ENCODE peak calls at places on chromosomes 2 and 18, in seven cellular contexts. J, B, M, A, G, K and H are unnamed samples.

GRCh38 chr2:134282638-134283400 is 28.9 kb downstream of the MGAT5 start:
- DNase-seq in A (no peak), G (no peak), M (no peak), J (no peak), B (no peak), K (no peak), H (no peak)

GRCh38 chr2:96142217-96143113 is 2.8 kb downstream of the DUSP2 start:
- DNase-seq in A (no peak), M (no peak), B (no peak), G (peak), K (no peak), J (no peak), H (no peak)

GRCh38 chr2:187174582-187174981 is 273.5 kb downstream of the CALCRL start:
- DNase-seq in K (no peak), G (no peak), J (peak), M (no peak), A (no peak), B (no peak), H (no peak)

GRCh38 chr2:150234787-150235512 is 252.5 kb downstream of the RND3 start:
- DNase-seq in G (no peak), K (no peak), A (peak), J (peak), M (peak), B (peak), H (peak)

GRCh38 chr2:239532859-239533258 is 132.0 kb upstream of the HDAC4 start:
- DNase-seq in G (no peak), J (no peak), K (no peak), M (peak), A (no peak), B (no peak), H (no peak)

GRCh38 chr18:9413586-9413985 is 61.7 kb upstream of the RALBP1 start:
- DNase-seq in B (peak), G (no peak), K (no peak), J (peak), M (peak), A (no peak), H (peak)

GRCh38 chr2:177667626-177668025 is 275.1 kb downstream of the AGPS start:
- DNase-seq in M (peak), B (peak), A (no peak), K (no peak), G (no peak), J (peak), H (peak)

GRCh38 chr2:11703700-11704099 is 33.7 kb upstream of the NTSR2 start:
- DNase-seq in J (peak), B (peak), K (no peak), G (no peak), M (no peak), A (peak), H (peak)

GRCh38 chr2:12416600-12416999 is 300.1 kb upstream of the TRIB2 start:
- DNase-seq in B (peak), J (peak), G (no peak), M (peak), K (no peak), A (peak), H (peak)

GRCh38 chr18:48662021-48662661 is 123.3 kb downstream of the CTIF start:
- DNase-seq in G (no peak), J (peak), K (no peak), A (peak), M (peak), B (peak), H (peak)

GRCh38 chr18:76353500-76353899 is 141.5 kb downstream of the ZNF516 start:
- DNase-seq in J (no peak), B (no peak), M (no peak), K (no peak), G (no peak), A (no peak), H (no peak)

GRCh38 chr2:207288628-207289027 is 122.9 kb upstream of the KLF7 start:
- DNase-seq in J (no peak), M (peak), A (no peak), B (no peak), K (no peak), G (no peak), H (no peak)

GRCh38 chr2:104766683-104767082 is 87.2 kb upstream of the POU3F3 start:
- DNase-seq in B (no peak), A (peak), K (no peak), G (no peak), M (no peak), J (no peak), H (peak)

GRCh38 chr2:71306762-71307161 is 24.8 kb upstream of the ZNF638 start:
- DNase-seq in M (peak), B (no peak), K (no peak), A (no peak), J (peak), G (no peak), H (peak)